ENCODE peak calls at places on chromosomes 5 and 9, in five cellular contexts. One of them, this sample, is unnamed.

GRCh38 chr9:83472221-83472665 is 66.0 kb downstream of the FRMD3 start:
- DNase-seq in CD8-positive, alpha-beta T cell: no peak
- DNase-seq in IMR-90: peak; percentile 1
- DNase-seq in GM23338: no peak
- DNase-seq in coronary artery: no peak
- DNase-seq in this sample: no peak

GRCh38 chr9:112970939-112971338 is 41.1 kb downstream of the ZNF883 start:
- DNase-seq in CD8-positive, alpha-beta T cell: no peak
- DNase-seq in IMR-90: no peak
- DNase-seq in GM23338: peak; percentile 38
- DNase-seq in coronary artery: no peak
- DNase-seq in this sample: no peak

GRCh38 chr5:83485842-83486241 is 14.3 kb downstream of the VCAN start:
- DNase-seq in CD8-positive, alpha-beta T cell: no peak
- DNase-seq in IMR-90: no peak
- DNase-seq in GM23338: no peak
- DNase-seq in coronary artery: no peak
- DNase-seq in this sample: no peak

GRCh38 chr9:105295986-105296385 is 51.5 kb downstream of the SLC44A1 start:
- DNase-seq in CD8-positive, alpha-beta T cell: no peak
- DNase-seq in IMR-90: no peak
- DNase-seq in GM23338: peak; percentile 58
- DNase-seq in coronary artery: no peak
- DNase-seq in this sample: no peak

GRCh38 chr5:38424237-38425080 is 132.0 kb downstream of the LIFR start:
- DNase-seq in CD8-positive, alpha-beta T cell: no peak
- DNase-seq in IMR-90: no peak
- DNase-seq in GM23338: no peak
- DNase-seq in coronary artery: no peak
- DNase-seq in this sample: no peak

GRCh38 chr5:5467737-5468136 is 45.3 kb downstream of the ICE1 start:
- DNase-seq in CD8-positive, alpha-beta T cell: no peak
- DNase-seq in IMR-90: peak; percentile 44
- DNase-seq in GM23338: no peak
- DNase-seq in coronary artery: no peak
- DNase-seq in this sample: no peak

GRCh38 chr5:80641353-80641752 is 13.1 kb upstream of the MSH3 start:
- DNase-seq in CD8-positive, alpha-beta T cell: no peak
- DNase-seq in IMR-90: no peak
- DNase-seq in GM23338: no peak
- DNase-seq in coronary artery: no peak
- DNase-seq in this sample: no peak

GRCh38 chr9:5622019-5622418 is 6.9 kb upstream of the RIC1 start:
- DNase-seq in CD8-positive, alpha-beta T cell: no peak
- DNase-seq in IMR-90: peak; percentile 91
- DNase-seq in GM23338: no peak
- DNase-seq in coronary artery: no peak
- DNase-seq in this sample: no peak

GRCh38 chr5:155089649-155090048 is 76.1 kb downstream of the KIF4B start:
- DNase-seq in CD8-positive, alpha-beta T cell: no peak
- DNase-seq in IMR-90: no peak
- DNase-seq in GM23338: no peak
- DNase-seq in coronary artery: no peak
- DNase-seq in this sample: no peak

GRCh38 chr5:33736510-33736909 is 155.3 kb downstream of the ADAMTS12 start:
- DNase-seq in CD8-positive, alpha-beta T cell: no peak
- DNase-seq in IMR-90: peak; percentile 95
- DNase-seq in GM23338: no peak
- DNase-seq in coronary artery: no peak
- DNase-seq in this sample: no peak

GRCh38 chr5:126129431-126129830 is 293.8 kb upstream of the GRAMD2B start:
- DNase-seq in CD8-positive, alpha-beta T cell: no peak
- DNase-seq in IMR-90: no peak
- DNase-seq in GM23338: no peak
- DNase-seq in coronary artery: no peak
- DNase-seq in this sample: no peak

GRCh38 chr5:172035039-172035438 is 28.6 kb upstream of the FBXW11 start:
- DNase-seq in CD8-positive, alpha-beta T cell: no peak
- DNase-seq in IMR-90: no peak
- DNase-seq in GM23338: no peak
- DNase-seq in coronary artery: no peak
- DNase-seq in this sample: no peak

GRCh38 chr5:178455480-178455835 is 134.7 kb downstream of the COL23A1 start:
- DNase-seq in CD8-positive, alpha-beta T cell: no peak
- DNase-seq in IMR-90: no peak
- DNase-seq in GM23338: no peak
- DNase-seq in coronary artery: peak; percentile 56
- DNase-seq in this sample: no peak

GRCh38 chr5:113020461-113021273 is 44.1 kb downstream of the DCP2 start:
- DNase-seq in CD8-positive, alpha-beta T cell: no peak
- DNase-seq in IMR-90: peak; percentile 87
- DNase-seq in GM23338: no peak
- DNase-seq in coronary artery: no peak
- DNase-seq in this sample: no peak

GRCh38 chr5:170097934-170098333 is 7.8 kb upstream of the FOXI1 start:
- DNase-seq in CD8-positive, alpha-beta T cell: no peak
- DNase-seq in IMR-90: no peak
- DNase-seq in GM23338: peak; percentile 9
- DNase-seq in coronary artery: no peak
- DNase-seq in this sample: no peak

GRCh38 chr5:120446068-120446492 is 18.0 kb upstream of the PRR16 start:
- DNase-seq in CD8-positive, alpha-beta T cell: no peak
- DNase-seq in IMR-90: peak; percentile 96
- DNase-seq in GM23338: no peak
- DNase-seq in coronary artery: no peak
- DNase-seq in this sample: no peak

GRCh38 chr5:39169081-39169480 is 50.3 kb downstream of the FYB1 start:
- DNase-seq in CD8-positive, alpha-beta T cell: no peak
- DNase-seq in IMR-90: peak; percentile 86
- DNase-seq in GM23338: no peak
- DNase-seq in coronary artery: no peak
- DNase-seq in this sample: no peak

GRCh38 chr5:24226492-24226891 is 418.3 kb downstream of the CDH10 start:
- DNase-seq in CD8-positive, alpha-beta T cell: no peak
- DNase-seq in IMR-90: no peak
- DNase-seq in GM23338: no peak
- DNase-seq in coronary artery: no peak
- DNase-seq in this sample: no peak

GRCh38 chr9:94144394-94144793 is 60.1 kb downstream of the PTPDC1 start:
- DNase-seq in CD8-positive, alpha-beta T cell: no peak
- DNase-seq in IMR-90: no peak
- DNase-seq in GM23338: no peak
- DNase-seq in coronary artery: no peak
- DNase-seq in this sample: no peak

GRCh38 chr5:55855509-55855908 is 4.4 kb downstream of the IL31RA start:
- DNase-seq in CD8-positive, alpha-beta T cell: no peak
- DNase-seq in IMR-90: peak; percentile 16
- DNase-seq in GM23338: peak; percentile 46
- DNase-seq in coronary artery: no peak
- DNase-seq in this sample: no peak

GRCh38 chr9:83509372-83509771 is 28.8 kb downstream of the FRMD3 start:
- DNase-seq in CD8-positive, alpha-beta T cell: no peak
- DNase-seq in IMR-90: no peak
- DNase-seq in GM23338: peak; percentile 40
- DNase-seq in coronary artery: no peak
- DNase-seq in this sample: no peak

GRCh38 chr5:3325811-3326568 is 269.6 kb upstream of the IRX1 start:
- DNase-seq in CD8-positive, alpha-beta T cell: no peak
- DNase-seq in IMR-90: no peak
- DNase-seq in GM23338: no peak
- DNase-seq in coronary artery: no peak
- DNase-seq in this sample: no peak

GRCh38 chr5:178423431-178423830 is 166.8 kb downstream of the COL23A1 start:
- DNase-seq in CD8-positive, alpha-beta T cell: no peak
- DNase-seq in IMR-90: no peak
- DNase-seq in GM23338: no peak
- DNase-seq in coronary artery: no peak
- DNase-seq in this sample: no peak

GRCh38 chr9:16191237-16191636 is 638.4 kb downstream of the CCDC171 start:
- DNase-seq in CD8-positive, alpha-beta T cell: no peak
- DNase-seq in IMR-90: peak; percentile 48
- DNase-seq in GM23338: no peak
- DNase-seq in coronary artery: no peak
- DNase-seq in this sample: no peak

GRCh38 chr9:16196206-16196605 is 643.4 kb downstream of the CCDC171 start:
- DNase-seq in CD8-positive, alpha-beta T cell: no peak
- DNase-seq in IMR-90: peak; percentile 13
- DNase-seq in GM23338: no peak
- DNase-seq in coronary artery: no peak
- DNase-seq in this sample: no peak

GRCh38 chr9:16192403-16193017 is 639.7 kb downstream of the CCDC171 start:
- DNase-seq in CD8-positive, alpha-beta T cell: no peak
- DNase-seq in IMR-90: peak; percentile 65
- DNase-seq in GM23338: no peak
- DNase-seq in coronary artery: no peak
- DNase-seq in this sample: no peak

GRCh38 chr9:16197578-16198370 is 644.9 kb downstream of the CCDC171 start:
- DNase-seq in CD8-positive, alpha-beta T cell: no peak
- DNase-seq in IMR-90: peak; percentile 44
- DNase-seq in GM23338: no peak
- DNase-seq in coronary artery: no peak
- DNase-seq in this sample: no peak

GRCh38 chr9:16191691-16192402 is 639.0 kb downstream of the CCDC171 start:
- DNase-seq in CD8-positive, alpha-beta T cell: peak; percentile 32
- DNase-seq in IMR-90: peak; percentile 87
- DNase-seq in GM23338: peak; percentile 92
- DNase-seq in coronary artery: peak; percentile 78
- DNase-seq in this sample: no peak
- H3K4me3 ChIP-seq in CD8-positive, alpha-beta T cell: no peak overlapping the region
- H3K4me3 ChIP-seq in IMR-90: peak overlapping the region; percentile 1
- H3K4me3 ChIP-seq in GM23338: no peak overlapping the region
- H3K4me3 ChIP-seq in coronary artery: peak overlapping the region; percentile 53
- H3K4me3 ChIP-seq in this sample: no peak overlapping the region

GRCh38 chr5:29902859-29903258 is 1290.6 kb upstream of the CDH6 start:
- DNase-seq in CD8-positive, alpha-beta T cell: no peak
- DNase-seq in IMR-90: no peak
- DNase-seq in GM23338: no peak
- DNase-seq in coronary artery: no peak
- DNase-seq in this sample: no peak

GRCh38 chr5:29905626-29906353 is 1287.7 kb upstream of the CDH6 start:
- DNase-seq in CD8-positive, alpha-beta T cell: no peak
- DNase-seq in IMR-90: no peak
- DNase-seq in GM23338: no peak
- DNase-seq in coronary artery: no peak
- DNase-seq in this sample: no peak
- TF ChIP-seq CTCF in CD8-positive, alpha-beta T cell: no peak
- TF ChIP-seq CTCF in IMR-90: no peak
- TF ChIP-seq CTCF in GM23338: no peak
- TF ChIP-seq CTCF in coronary artery: no peak
- TF ChIP-seq CTCF in this sample: no peak

GRCh38 chr5:141832131-141832530 is 46.1 kb downstream of the PCDH1 start:
- DNase-seq in CD8-positive, alpha-beta T cell: no peak
- DNase-seq in IMR-90: no peak
- DNase-seq in GM23338: no peak
- DNase-seq in coronary artery: no peak
- DNase-seq in this sample: no peak

GRCh38 chr5:141839015-141839513 is 39.1 kb downstream of the PCDH1 start:
- DNase-seq in CD8-positive, alpha-beta T cell: no peak
- DNase-seq in IMR-90: no peak
- DNase-seq in GM23338: peak; percentile 95
- DNase-seq in coronary artery: no peak
- DNase-seq in this sample: no peak

GRCh38 chr5:141834331-141834730 is 43.9 kb downstream of the PCDH1 start:
- DNase-seq in CD8-positive, alpha-beta T cell: no peak
- DNase-seq in IMR-90: peak; percentile 5
- DNase-seq in GM23338: no peak
- DNase-seq in coronary artery: no peak
- DNase-seq in this sample: no peak

GRCh38 chr5:141838326-141839014 is 39.7 kb downstream of the PCDH1 start:
- DNase-seq in CD8-positive, alpha-beta T cell: no peak
- DNase-seq in IMR-90: no peak
- DNase-seq in GM23338: peak; percentile 70
- DNase-seq in coronary artery: no peak
- DNase-seq in this sample: no peak

DNA sequence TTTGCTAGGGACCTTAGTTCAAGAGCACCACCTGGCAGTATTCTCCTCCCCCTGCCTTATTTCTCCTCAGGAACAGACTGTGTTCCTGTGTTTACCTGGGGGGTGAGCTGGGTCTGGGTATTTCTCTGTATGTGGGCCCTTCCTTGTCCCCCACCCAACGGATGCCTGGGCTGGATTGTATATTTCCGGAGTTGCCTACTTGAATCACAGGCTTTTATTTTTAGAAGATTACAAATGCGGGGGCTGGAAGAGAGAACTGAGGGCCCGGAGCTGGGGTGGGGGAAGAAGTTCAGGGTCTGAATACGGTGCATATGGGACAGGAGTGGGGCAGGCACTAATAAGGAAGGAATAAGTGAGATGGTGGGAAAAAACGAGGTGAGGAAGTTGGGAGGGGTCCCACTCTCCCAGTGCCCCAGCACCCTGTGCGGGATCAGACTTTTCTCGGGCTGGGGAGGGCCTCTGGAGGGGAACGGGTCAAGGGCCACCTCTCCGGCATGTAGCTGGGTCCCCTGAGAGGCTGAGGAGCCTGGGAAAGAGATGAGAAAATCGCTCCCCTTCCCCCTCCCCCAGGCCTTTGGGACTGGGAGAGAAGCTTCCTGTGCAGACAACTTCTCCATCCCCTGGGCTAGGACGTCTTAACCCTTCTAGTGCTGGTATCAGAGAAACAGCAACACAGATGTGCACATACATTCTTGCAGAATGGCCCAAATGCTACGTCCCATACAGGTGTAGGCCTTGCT is 42.1 kb downstream of the PCDH1 start:
- DNase-seq in CD8-positive, alpha-beta T cell: no peak
- DNase-seq in IMR-90: peak; percentile 53
- DNase-seq in GM23338: peak; percentile 68
- DNase-seq in coronary artery: peak; percentile 79
- DNase-seq in this sample: no peak
- H3K27ac ChIP-seq in CD8-positive, alpha-beta T cell: no peak overlapping the region
- H3K27ac ChIP-seq in IMR-90: peak overlapping the region; percentile 33
- H3K27ac ChIP-seq in GM23338: peak overlapping the region; percentile 51
- H3K27ac ChIP-seq in coronary artery: peak overlapping the region; percentile 4
- H3K27ac ChIP-seq in this sample: peak overlapping the region; percentile 80

GRCh38 chr9:70406446-70406862 is 8.0 kb downstream of the KLF9 start:
- DNase-seq in CD8-positive, alpha-beta T cell: peak; percentile 22
- DNase-seq in IMR-90: peak; percentile 62
- DNase-seq in GM23338: peak; percentile 48
- DNase-seq in coronary artery: no peak
- DNase-seq in this sample: no peak
- H3K4me3 ChIP-seq in CD8-positive, alpha-beta T cell: no peak overlapping the region
- H3K4me3 ChIP-seq in IMR-90: no peak overlapping the region
- H3K4me3 ChIP-seq in GM23338: peak overlapping the region; percentile 11
- H3K4me3 ChIP-seq in coronary artery: peak overlapping the region; percentile 62
- H3K4me3 ChIP-seq in this sample: peak overlapping the region; percentile 6